ENCODE peak calls at places on chromosomes 13 and 19, in seven cellular contexts. One of them, this sample, is unnamed.

GRCh38 chr13:60788156-60788829 is 391.3 kb downstream of the TDRD3 start:
- DNase-seq in GM23248: no peak
- DNase-seq in H9: no peak
- DNase-seq in HCT116: no peak
- DNase-seq in astrocyte: peak
- DNase-seq in K562: no peak
- DNase-seq in mesendoderm: peak
- DNase-seq in this sample: no peak

GRCh38 chr19:870963-871401 is 11.5 kb downstream of the CFD start:
- DNase-seq in GM23248: no peak
- DNase-seq in H9: no peak
- DNase-seq in HCT116: no peak
- DNase-seq in astrocyte: peak
- DNase-seq in K562: no peak
- DNase-seq in mesendoderm: no peak
- DNase-seq in this sample: no peak

GRCh38 chr19:14561832-14562351 is 10.0 kb downstream of the NDUFB7 start:
- DNase-seq in GM23248: no peak
- DNase-seq in H9: peak
- DNase-seq in HCT116: no peak
- DNase-seq in astrocyte: no peak
- DNase-seq in K562: no peak
- DNase-seq in mesendoderm: peak
- DNase-seq in this sample: no peak

GRCh38 chr13:75294110-75294509 is 187.9 kb downstream of the TBC1D4 start:
- DNase-seq in GM23248: no peak
- DNase-seq in H9: no peak
- DNase-seq in HCT116: no peak
- DNase-seq in astrocyte: no peak
- DNase-seq in K562: no peak
- DNase-seq in mesendoderm: no peak
- DNase-seq in this sample: no peak

GRCh38 chr13:61135583-61135982 is 280.1 kb downstream of the PCDH20 start:
- DNase-seq in GM23248: no peak
- DNase-seq in H9: no peak
- DNase-seq in HCT116: no peak
- DNase-seq in astrocyte: no peak
- DNase-seq in K562: no peak
- DNase-seq in mesendoderm: no peak
- DNase-seq in this sample: no peak

GRCh38 chr13:40102854-40103253 is 447.4 kb downstream of the COG6 start:
- DNase-seq in GM23248: peak
- DNase-seq in H9: no peak
- DNase-seq in HCT116: peak
- DNase-seq in astrocyte: peak
- DNase-seq in K562: no peak
- DNase-seq in mesendoderm: no peak
- DNase-seq in this sample: no peak

GRCh38 chr13:71912524-71912923 is 45.5 kb upstream of the DACH1 start:
- DNase-seq in GM23248: no peak
- DNase-seq in H9: no peak
- DNase-seq in HCT116: no peak
- DNase-seq in astrocyte: peak
- DNase-seq in K562: no peak
- DNase-seq in mesendoderm: no peak
- DNase-seq in this sample: no peak

GRCh38 chr19:40190891-40191835 is at the start of gene MAP3K10:
- DNase-seq in GM23248: peak
- DNase-seq in H9: peak
- DNase-seq in HCT116: no peak
- DNase-seq in astrocyte: peak
- DNase-seq in K562: peak
- DNase-seq in mesendoderm: peak
- DNase-seq in this sample: peak

GRCh38 chr19:18308051-18308947 is 14.6 kb downstream of the LSM4 start:
- DNase-seq in GM23248: no peak
- DNase-seq in H9: no peak
- DNase-seq in HCT116: no peak
- DNase-seq in astrocyte: no peak
- DNase-seq in K562: no peak
- DNase-seq in mesendoderm: no peak
- DNase-seq in this sample: no peak

GRCh38 chr19:3282155-3282554 is 57.7 kb downstream of the CELF5 start:
- DNase-seq in GM23248: no peak
- DNase-seq in H9: no peak
- DNase-seq in HCT116: no peak
- DNase-seq in astrocyte: no peak
- DNase-seq in K562: no peak
- DNase-seq in mesendoderm: no peak
- DNase-seq in this sample: no peak

GRCh38 chr13:114257014-114257413 is 22.3 kb downstream of the CDC16 start:
- DNase-seq in GM23248: no peak
- DNase-seq in H9: peak
- DNase-seq in HCT116: no peak
- DNase-seq in astrocyte: no peak
- DNase-seq in K562: no peak
- DNase-seq in mesendoderm: peak
- DNase-seq in this sample: no peak

GRCh38 chr19:44758596-44758995 is 10.1 kb downstream of the BCL3 start:
- DNase-seq in GM23248: no peak
- DNase-seq in H9: peak
- DNase-seq in HCT116: no peak
- DNase-seq in astrocyte: no peak
- DNase-seq in K562: no peak
- DNase-seq in mesendoderm: peak
- DNase-seq in this sample: no peak

GRCh38 chr13:40494513-40494912 is 171.9 kb downstream of the FOXO1 start:
- DNase-seq in GM23248: no peak
- DNase-seq in H9: no peak
- DNase-seq in HCT116: no peak
- DNase-seq in astrocyte: peak
- DNase-seq in K562: no peak
- DNase-seq in mesendoderm: no peak
- DNase-seq in this sample: no peak

GRCh38 chr19:632228-633067 is 889 bp downstream of the POLRMT start:
- DNase-seq in GM23248: peak
- DNase-seq in H9: peak
- DNase-seq in HCT116: no peak
- DNase-seq in astrocyte: peak
- DNase-seq in K562: peak
- DNase-seq in mesendoderm: peak
- DNase-seq in this sample: peak

GRCh38 chr13:108322206-108322824 is 52.8 kb downstream of the TNFSF13B start:
- DNase-seq in GM23248: peak
- DNase-seq in H9: no peak
- DNase-seq in HCT116: peak
- DNase-seq in astrocyte: peak
- DNase-seq in K562: peak
- DNase-seq in mesendoderm: peak
- DNase-seq in this sample: no peak

GRCh38 chr13:48158915-48159314 is 64.0 kb upstream of the MED4 start:
- DNase-seq in GM23248: no peak
- DNase-seq in H9: no peak
- DNase-seq in HCT116: no peak
- DNase-seq in astrocyte: no peak
- DNase-seq in K562: no peak
- DNase-seq in mesendoderm: no peak
- DNase-seq in this sample: no peak

GRCh38 chr19:39080431-39080830 is 3.7 kb upstream of the ACP7 start:
- DNase-seq in GM23248: no peak
- DNase-seq in H9: no peak
- DNase-seq in HCT116: no peak
- DNase-seq in astrocyte: no peak
- DNase-seq in K562: no peak
- DNase-seq in mesendoderm: no peak
- DNase-seq in this sample: no peak

GRCh38 chr13:101415358-101416174 is 742 bp downstream of the NALCN start:
- DNase-seq in GM23248: peak
- DNase-seq in H9: no peak
- DNase-seq in HCT116: no peak
- DNase-seq in astrocyte: no peak
- DNase-seq in K562: no peak
- DNase-seq in mesendoderm: no peak
- DNase-seq in this sample: no peak

GRCh38 chr19:2461751-2462634 is 5.2 kb upstream of the LMNB2 start:
- DNase-seq in GM23248: peak
- DNase-seq in H9: peak
- DNase-seq in HCT116: peak
- DNase-seq in astrocyte: peak
- DNase-seq in K562: peak
- DNase-seq in mesendoderm: peak
- DNase-seq in this sample: no peak

GRCh38 chr19:50147462-50148423 is 15.3 kb downstream of the IZUMO2 start:
- DNase-seq in GM23248: peak
- DNase-seq in H9: peak
- DNase-seq in HCT116: peak
- DNase-seq in astrocyte: peak
- DNase-seq in K562: peak
- DNase-seq in mesendoderm: peak
- DNase-seq in this sample: peak

GRCh38 chr13:32828711-32829110 is 187.5 kb upstream of the KL start:
- DNase-seq in GM23248: no peak
- DNase-seq in H9: no peak
- DNase-seq in HCT116: no peak
- DNase-seq in astrocyte: no peak
- DNase-seq in K562: no peak
- DNase-seq in mesendoderm: no peak
- DNase-seq in this sample: no peak

GRCh38 chr13:32830632-32831031 is 185.6 kb upstream of the KL start:
- DNase-seq in GM23248: no peak
- DNase-seq in H9: no peak
- DNase-seq in HCT116: no peak
- DNase-seq in astrocyte: no peak
- DNase-seq in K562: no peak
- DNase-seq in mesendoderm: no peak
- DNase-seq in this sample: no peak

GRCh38 chr13:32829676-32830091 is 186.5 kb upstream of the KL start:
- DNase-seq in GM23248: peak
- DNase-seq in H9: peak
- DNase-seq in HCT116: peak
- DNase-seq in astrocyte: peak
- DNase-seq in K562: no peak
- DNase-seq in mesendoderm: peak
- DNase-seq in this sample: no peak

GRCh38 chr13:32825481-32825880 is 190.7 kb upstream of the KL start:
- DNase-seq in GM23248: no peak
- DNase-seq in H9: no peak
- DNase-seq in HCT116: no peak
- DNase-seq in astrocyte: no peak
- DNase-seq in K562: no peak
- DNase-seq in mesendoderm: no peak
- DNase-seq in this sample: no peak

GRCh38 chr13:32829269-32829668 is 187.0 kb upstream of the KL start:
- DNase-seq in GM23248: no peak
- DNase-seq in H9: no peak
- DNase-seq in HCT116: no peak
- DNase-seq in astrocyte: peak
- DNase-seq in K562: no peak
- DNase-seq in mesendoderm: no peak
- DNase-seq in this sample: no peak
- H3K9ac ChIP-seq in GM23248: no peak
- H3K9ac ChIP-seq in H9: no peak
- H3K9ac ChIP-seq in HCT116: no peak
- H3K9ac ChIP-seq in astrocyte: peak
- H3K9ac ChIP-seq in K562: no peak
- H3K9ac ChIP-seq in mesendoderm: no peak
- H3K9ac ChIP-seq in this sample: no peak

DNA sequence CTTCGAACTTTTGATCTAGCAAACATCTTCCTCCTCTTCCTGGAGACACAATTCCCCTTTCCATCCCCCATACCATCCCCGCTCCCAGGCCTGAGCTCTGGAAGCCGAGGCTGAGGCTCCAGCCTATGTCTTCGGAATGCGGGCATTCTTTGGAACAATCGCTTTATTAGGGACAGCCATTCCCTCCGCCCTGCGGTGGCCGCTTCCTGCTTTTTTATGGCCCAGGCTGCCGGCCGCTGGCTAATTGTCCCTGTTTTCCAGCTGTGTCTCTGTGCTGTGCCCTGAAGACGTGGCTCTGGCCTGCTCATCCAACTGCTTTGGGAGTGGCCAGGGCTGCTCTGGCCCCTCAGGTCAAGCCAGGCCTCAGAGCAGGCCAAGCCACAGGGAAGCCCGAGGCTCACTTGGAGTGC is 2.1 kb upstream of the CDX2 start:
- DNase-seq in GM23248: no peak
- DNase-seq in H9: peak
- DNase-seq in HCT116: no peak
- DNase-seq in astrocyte: no peak
- DNase-seq in K562: no peak
- DNase-seq in mesendoderm: peak
- DNase-seq in this sample: no peak
- H3K9ac ChIP-seq in GM23248: no peak
- H3K9ac ChIP-seq in H9: no peak
- H3K9ac ChIP-seq in HCT116: no peak
- H3K9ac ChIP-seq in astrocyte: no peak
- H3K9ac ChIP-seq in K562: no peak
- H3K9ac ChIP-seq in mesendoderm: peak
- H3K9ac ChIP-seq in this sample: no peak

GRCh38 chr19:10295305-10295846 is 5.6 kb downstream of the ICAM5 start:
- DNase-seq in GM23248: peak
- DNase-seq in H9: peak
- DNase-seq in HCT116: no peak
- DNase-seq in astrocyte: no peak
- DNase-seq in K562: peak
- DNase-seq in mesendoderm: peak
- DNase-seq in this sample: no peak
- H3K9ac ChIP-seq in GM23248: no peak
- H3K9ac ChIP-seq in H9: no peak
- H3K9ac ChIP-seq in HCT116: no peak
- H3K9ac ChIP-seq in astrocyte: no peak
- H3K9ac ChIP-seq in K562: no peak
- H3K9ac ChIP-seq in mesendoderm: no peak
- H3K9ac ChIP-seq in this sample: no peak

GRCh38 chr13:110417537-110417908 is 110.4 kb downstream of the COL4A2 start:
- DNase-seq in GM23248: peak
- DNase-seq in H9: no peak
- DNase-seq in HCT116: no peak
- DNase-seq in astrocyte: no peak
- DNase-seq in K562: no peak
- DNase-seq in mesendoderm: no peak
- DNase-seq in this sample: no peak

GRCh38 chr13:110413311-110414040 is 106.4 kb downstream of the COL4A2 start:
- DNase-seq in GM23248: no peak
- DNase-seq in H9: no peak
- DNase-seq in HCT116: no peak
- DNase-seq in astrocyte: no peak
- DNase-seq in K562: no peak
- DNase-seq in mesendoderm: no peak
- DNase-seq in this sample: no peak

GRCh38 chr13:110414283-110414682 is 107.2 kb downstream of the COL4A2 start:
- DNase-seq in GM23248: no peak
- DNase-seq in H9: no peak
- DNase-seq in HCT116: no peak
- DNase-seq in astrocyte: no peak
- DNase-seq in K562: no peak
- DNase-seq in mesendoderm: no peak
- DNase-seq in this sample: no peak

GRCh38 chr13:110415669-110416068 is 108.6 kb downstream of the COL4A2 start:
- DNase-seq in GM23248: peak
- DNase-seq in H9: peak
- DNase-seq in HCT116: peak
- DNase-seq in astrocyte: no peak
- DNase-seq in K562: no peak
- DNase-seq in mesendoderm: peak
- DNase-seq in this sample: no peak

GRCh38 chr13:110416131-110416584 is 109.1 kb downstream of the COL4A2 start:
- DNase-seq in GM23248: peak
- DNase-seq in H9: no peak
- DNase-seq in HCT116: no peak
- DNase-seq in astrocyte: no peak
- DNase-seq in K562: no peak
- DNase-seq in mesendoderm: no peak
- DNase-seq in this sample: no peak
- H3K9ac ChIP-seq in GM23248: peak
- H3K9ac ChIP-seq in H9: no peak
- H3K9ac ChIP-seq in HCT116: no peak
- H3K9ac ChIP-seq in astrocyte: no peak
- H3K9ac ChIP-seq in K562: no peak
- H3K9ac ChIP-seq in mesendoderm: no peak
- H3K9ac ChIP-seq in this sample: no peak

This sample was measured in DND-41.